ENCODE peak calls at places on chromosomes 5 and 9, in five cellular contexts. One of them, this sample, is unnamed.
A peak's percentile ranks its signal among the peaks of the same experiment; 100 is the strongest.

GRCh38 chr9:31736581-31737179 is 647.8 kb upstream of the ACO1 start:
- DNase-seq in ACHN: no peak
- DNase-seq in HT1080: no peak
- DNase-seq in T follicular helper cell: no peak
- DNase-seq in NCI-H1694 treated with DMSO at 0.1 percent for 48 hours: no peak
- DNase-seq in this sample: no peak

GRCh38 chr9:88535226-88535931 is 401 bp downstream of the NXNL2 start:
- DNase-seq in NCI-H1694 treated with DMSO at 0.1 percent for 48 hours: no peak
- DNase-seq in HT1080: no peak
- DNase-seq in ACHN: peak; percentile 7
- DNase-seq in T follicular helper cell: no peak
- DNase-seq in this sample: no peak

GRCh38 chr5:160887780-160888179 is 35.8 kb upstream of the ATP10B start:
- DNase-seq in T follicular helper cell: no peak
- DNase-seq in HT1080: no peak
- DNase-seq in NCI-H1694 treated with DMSO at 0.1 percent for 48 hours: no peak
- DNase-seq in ACHN: no peak
- DNase-seq in this sample: no peak

GRCh38 chr9:95363051-95363841 is 45.7 kb upstream of the FANCC start:
- DNase-seq in ACHN: no peak
- DNase-seq in NCI-H1694 treated with DMSO at 0.1 percent for 48 hours: peak; percentile 26
- DNase-seq in HT1080: no peak
- DNase-seq in T follicular helper cell: no peak
- DNase-seq in this sample: no peak

GRCh38 chr5:39543335-39543734 is 118.6 kb upstream of the DAB2 start:
- DNase-seq in NCI-H1694 treated with DMSO at 0.1 percent for 48 hours: no peak
- DNase-seq in ACHN: no peak
- DNase-seq in T follicular helper cell: no peak
- DNase-seq in HT1080: no peak
- DNase-seq in this sample: no peak

GRCh38 chr5:108101105-108101504 is 280.8 kb downstream of the FBXL17 start:
- DNase-seq in T follicular helper cell: no peak
- DNase-seq in HT1080: no peak
- DNase-seq in ACHN: no peak
- DNase-seq in NCI-H1694 treated with DMSO at 0.1 percent for 48 hours: no peak
- DNase-seq in this sample: no peak

GRCh38 chr9:87516222-87516930 is 18.7 kb downstream of the DAPK1 start:
- DNase-seq in HT1080: peak; percentile 53
- DNase-seq in ACHN: peak; percentile 38
- DNase-seq in T follicular helper cell: no peak
- DNase-seq in NCI-H1694 treated with DMSO at 0.1 percent for 48 hours: no peak
- DNase-seq in this sample: no peak

GRCh38 chr5:179732918-179733763 is 519 bp downstream of the MAML1 start:
- DNase-seq in ACHN: peak; percentile 35
- DNase-seq in NCI-H1694 treated with DMSO at 0.1 percent for 48 hours: no peak
- DNase-seq in T follicular helper cell: peak; percentile 25
- DNase-seq in HT1080: peak; percentile 25
- DNase-seq in this sample: peak; percentile 23

GRCh38 chr5:1568201-1568979 is 44.6 kb upstream of the LPCAT1 start:
- DNase-seq in HT1080: peak; percentile 55
- DNase-seq in T follicular helper cell: no peak
- DNase-seq in NCI-H1694 treated with DMSO at 0.1 percent for 48 hours: no peak
- DNase-seq in ACHN: peak; percentile 85
- DNase-seq in this sample: no peak

GRCh38 chr5:18216016-18216415 is 581.8 kb downstream of the TAF11L14 start:
- DNase-seq in ACHN: no peak
- DNase-seq in T follicular helper cell: no peak
- DNase-seq in NCI-H1694 treated with DMSO at 0.1 percent for 48 hours: no peak
- DNase-seq in HT1080: peak; percentile 51
- DNase-seq in this sample: no peak

GRCh38 chr5:157345485-157345884 is 79.6 kb downstream of the CYFIP2 start:
- DNase-seq in ACHN: no peak
- DNase-seq in NCI-H1694 treated with DMSO at 0.1 percent for 48 hours: no peak
- DNase-seq in T follicular helper cell: no peak
- DNase-seq in HT1080: no peak
- DNase-seq in this sample: no peak

This sample was measured in T-helper 1 cell.